ENCODE peak calls at places on chromosomes 3 and 15, in seven cellular contexts. F, W, O, Q, U, P and Y are unnamed samples.

GRCh38 chr3:135099734-135100348 is 304.8 kb downstream of the EPHB1 start:
- DNase-seq in F (no peak), W (no peak), O (no peak), Q (no peak), U (no peak), P (no peak), Y (no peak)

GRCh38 chr3:56837196-56837955 is 35.6 kb upstream of the ARHGEF3 start:
- DNase-seq in F (no peak), W (no peak), O (no peak), Q (no peak), U (no peak), P (no peak), Y (no peak)

GRCh38 chr3:39107874-39108308 is 411 bp downstream of the TTC21A start:
- DNase-seq in F (peak; percentile 24), W (no peak), O (no peak), Q (peak; percentile 64), U (no peak), P (no peak), Y (no peak)

GRCh38 chr15:57503911-57504598 is 87.6 kb upstream of the MYZAP start:
- DNase-seq in F (no peak), W (no peak), O (no peak), Q (no peak), U (peak; percentile 62), P (no peak), Y (no peak)

GRCh38 chr15:74655424-74655823 is 39.8 kb downstream of the CLK3 start:
- DNase-seq in F (peak; percentile 62), W (no peak), O (no peak), Q (no peak), U (no peak), P (no peak), Y (no peak)

GRCh38 chr3:110106805-110107204 is 769.5 kb upstream of the DPPA4 start:
- DNase-seq in F (peak; percentile 6), W (no peak), O (no peak), Q (no peak), U (no peak), P (no peak), Y (no peak)

GRCh38 chr15:100766225-100767001 is 113.2 kb upstream of the ALDH1A3 start:
- DNase-seq in F (no peak), W (no peak), O (no peak), Q (no peak), U (no peak), P (no peak), Y (no peak)

GRCh38 chr3:8872291-8872690 is 91.0 kb downstream of the RAD18 start:
- DNase-seq in F (no peak), W (no peak), O (no peak), Q (no peak), U (no peak), P (no peak), Y (no peak)

GRCh38 chr15:75732809-75733451 is 20.3 kb upstream of the CSPG4 start:
- DNase-seq in F (peak; percentile 51), W (peak; percentile 31), O (peak; percentile 27), Q (peak; percentile 70), U (peak; percentile 65), P (peak; percentile 66), Y (peak; percentile 94)

GRCh38 chr15:101250931-101251829 is 668 bp downstream of the CHSY1 start:
- DNase-seq in F (peak; percentile 50), W (no peak), O (no peak), Q (peak; percentile 33), U (no peak), P (peak; percentile 34), Y (peak; percentile 73)

GRCh38 chr15:77547801-77548607 is 84.7 kb downstream of the LINGO1 start:
- DNase-seq in F (no peak), W (no peak), O (no peak), Q (no peak), U (no peak), P (no peak), Y (no peak)

GRCh38 chr15:29805043-29805707 is 17.1 kb downstream of the TJP1 start:
- DNase-seq in F (peak; percentile 78), W (no peak), O (no peak), Q (peak; percentile 34), U (peak; percentile 49), P (no peak), Y (no peak)

GRCh38 chr3:14200841-14201240 is 22.2 kb downstream of the LSM3 start:
- DNase-seq in F (no peak), W (no peak), O (no peak), Q (no peak), U (no peak), P (no peak), Y (no peak)